ENCODE peak calls at places on chromosomes 4 and X, in six cellular contexts. F, K, E, J, Z and P are unnamed samples.

GRCh38 chr4:120785202-120785601 is 137.3 kb downstream of the PRDM5 start:
- DNase-seq in K (no peak), F (no peak), J (no peak), E (no peak), Z (no peak), P (no peak)

GRCh38 chrX:148633509-148633908 is 133.1 kb downstream of the AFF2 start:
- DNase-seq in Z (no peak), E (no peak), J (no peak), K (no peak), F (no peak), P (no peak)

GRCh38 chrX:107552976-107553375 is 75.3 kb upstream of the PRPS1 start:
- DNase-seq in J (no peak), F (no peak), K (peak), Z (no peak), E (no peak), P (no peak)

GRCh38 chr4:52659722-52660261 is 691 bp upstream of the USP46 start:
- DNase-seq in F (peak), K (peak), Z (no peak), J (no peak), E (peak), P (peak)

GRCh38 chr4:85496933-85497332 is 22.0 kb downstream of the ARHGAP24 start:
- DNase-seq in E (no peak), Z (no peak), F (no peak), K (no peak), J (no peak), P (no peak)

GRCh38 chrX:69501433-69501832 is 2.7 kb upstream of the NALF2 start:
- DNase-seq in F (peak), K (peak), J (peak), Z (no peak), E (no peak), P (peak)

GRCh38 chr4:108512615-108513505 is 107.5 kb upstream of the RPL34 start:
- DNase-seq in J (no peak), E (no peak), F (peak), K (peak), Z (no peak), P (peak)

GRCh38 chr4:156377036-156377700 is 423.5 kb upstream of the CTSO start:
- DNase-seq in J (no peak), Z (no peak), F (no peak), K (no peak), E (no peak), P (no peak)

GRCh38 chr4:159946983-159947645 is 844.2 kb downstream of the RAPGEF2 start:
- DNase-seq in F (peak), K (peak), Z (peak), J (peak), E (peak), P (peak)

GRCh38 chr4:153140294-153140693 is 63.9 kb upstream of the TRIM2 start:
- DNase-seq in K (no peak), J (no peak), Z (no peak), F (no peak), E (no peak), P (no peak)

GRCh38 chr4:113434247-113434587 is 327.3 kb downstream of the CAMK2D start:
- DNase-seq in J (no peak), E (no peak), Z (no peak), K (no peak), F (peak), P (no peak)

GRCh38 chr4:120718979-120719566 is 203.5 kb downstream of the PRDM5 start:
- DNase-seq in K (no peak), E (no peak), J (peak), Z (no peak), F (peak), P (peak)

GRCh38 chr4:150250998-150251651 is 172.9 kb downstream of the DCLK2 start:
- DNase-seq in J (no peak), E (no peak), F (no peak), Z (peak), K (peak), P (no peak)

GRCh38 chr4:18756661-18757060 is 735.1 kb upstream of the LCORL start:
- DNase-seq in Z (no peak), J (no peak), K (no peak), E (no peak), F (no peak), P (no peak)

GRCh38 chrX:71547339-71547738 is 14.4 kb downstream of the OGT start:
- DNase-seq in K (no peak), F (no peak), Z (no peak), J (no peak), E (no peak), P (peak)

GRCh38 chrX:154544885-154545284 is 1.8 kb downstream of the G6PD start:
- DNase-seq in J (no peak), Z (no peak), E (no peak), K (no peak), F (no peak), P (no peak)

GRCh38 chr4:176875441-176875930 is 82.8 kb upstream of the VEGFC start:
- DNase-seq in F (no peak), Z (no peak), E (no peak), K (no peak), J (no peak), P (no peak)

GRCh38 chrX:99703467-99703866 is 706.6 kb downstream of the PCDH19 start:
- DNase-seq in E (no peak), F (no peak), J (no peak), Z (no peak), K (no peak), P (no peak)

GRCh38 chr4:146957252-146957651 is 11.6 kb upstream of the TTC29 start:
- DNase-seq in K (no peak), Z (no peak), J (no peak), F (no peak), E (no peak), P (no peak)
- TF ChIP-seq REST in K (no peak), Z (no peak), J (no peak), F (no peak), E (no peak), P (no peak)

GRCh38 chr4:184536881-184537248 is 62.5 kb upstream of the IRF2 start:
- DNase-seq in E (no peak), J (no peak), F (no peak), K (no peak), Z (no peak), P (no peak)

GRCh38 chr4:184536070-184536880 is 61.9 kb upstream of the IRF2 start:
- DNase-seq in Z (no peak), J (no peak), F (no peak), K (no peak), E (no peak), P (peak)

GRCh38 chr4:184537269-184538022 is 63.1 kb upstream of the IRF2 start:
- DNase-seq in F (peak), E (peak), J (peak), Z (peak), K (peak), P (peak)

GRCh38 chr4:184538023-184538599 is 63.8 kb upstream of the IRF2 start:
- DNase-seq in F (peak), Z (peak), E (peak), J (peak), K (peak), P (peak)

DNA sequence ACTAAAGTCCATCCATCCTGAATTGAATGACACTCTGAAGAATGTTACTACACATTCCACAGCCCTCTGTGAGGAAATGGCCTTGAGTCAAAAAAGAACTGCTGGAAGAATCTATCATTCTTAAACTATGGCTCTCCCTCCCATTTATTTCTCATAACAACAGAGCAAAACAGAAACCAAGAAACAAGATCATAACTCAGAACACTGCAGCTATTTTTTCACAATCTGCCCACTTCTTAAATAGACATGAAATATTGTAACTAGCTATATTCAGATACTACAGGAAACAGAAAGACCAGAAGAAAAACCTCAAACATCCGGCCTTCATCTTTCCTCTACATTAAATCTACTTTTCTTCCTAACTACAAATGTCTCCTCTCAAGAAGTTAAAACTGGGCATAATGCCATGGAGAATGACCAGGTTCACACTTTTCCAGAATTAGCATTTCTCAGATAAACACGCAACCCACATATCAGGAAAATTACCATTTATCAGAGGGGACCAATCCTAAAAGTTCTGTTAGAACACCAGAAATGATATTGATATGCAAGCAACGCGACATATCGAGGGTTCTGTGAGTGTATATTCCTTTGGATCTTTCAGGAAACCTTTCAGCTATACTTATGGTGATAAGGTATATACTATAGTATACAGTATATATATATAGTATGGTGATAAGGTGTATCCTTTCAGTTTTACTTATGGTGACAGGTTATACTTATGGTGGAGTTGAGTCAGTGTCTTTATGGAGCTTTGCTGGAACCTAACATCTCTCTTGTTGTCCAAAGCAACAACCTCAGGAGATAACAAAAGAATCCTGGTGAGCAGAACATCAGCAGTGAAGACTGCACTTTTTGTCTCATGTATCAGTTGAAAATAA is 60.4 kb upstream of the IRF2 start:
- DNase-seq in Z (peak), K (peak), J (no peak), E (no peak), F (peak), P (peak)
- TF ChIP-seq REST in Z (no peak), K (no peak), J (no peak), E (no peak), F (no peak), P (no peak)

GRCh38 chr4:188975271-188975670 is 836.0 kb downstream of the TRIML1 start:
- DNase-seq in E (no peak), J (no peak), Z (no peak), F (no peak), K (no peak), P (peak)

GRCh38 chr4:188976644-188977115 is 837.4 kb downstream of the TRIML1 start:
- DNase-seq in K (no peak), Z (no peak), J (no peak), E (no peak), F (no peak), P (peak)

DNA sequence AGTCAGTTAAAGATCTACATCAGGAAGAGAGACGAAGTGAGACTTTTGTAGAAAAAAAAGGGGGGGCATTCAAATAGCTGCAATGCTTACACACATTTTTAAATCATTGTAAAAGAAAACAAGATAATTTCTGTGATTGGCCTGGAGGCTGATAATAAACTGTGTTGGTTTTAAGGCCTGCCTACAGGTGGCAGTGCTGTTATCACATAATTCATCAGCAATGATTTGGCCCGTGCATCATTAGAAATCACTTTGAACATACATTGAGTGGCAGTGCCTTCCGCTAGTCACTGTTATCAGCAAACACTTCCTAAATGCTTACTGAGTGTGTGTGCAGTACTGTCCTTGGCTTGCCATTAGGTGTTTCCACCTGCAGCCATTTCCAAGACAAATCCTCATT is 831.9 kb downstream of the TRIML1 start:
- DNase-seq in J (peak), K (no peak), E (no peak), F (no peak), Z (no peak), P (peak)
- TF ChIP-seq REST in J (no peak), K (no peak), E (no peak), F (no peak), Z (no peak), P (no peak)

GRCh38 chrX:9940397-9940796 is 26.8 kb upstream of the CLDN34 start:
- DNase-seq in Z (no peak), F (no peak), K (no peak), E (no peak), J (no peak), P (no peak)
- TF ChIP-seq REST in Z (no peak), F (no peak), K (no peak), E (no peak), J (no peak), P (no peak)

GRCh38 chr4:126541820-126542219 is 1090.9 kb upstream of the INTU start:
- DNase-seq in F (no peak), K (no peak), J (no peak), E (no peak), Z (no peak), P (no peak)
- TF ChIP-seq REST in F (no peak), K (no peak), J (no peak), E (no peak), Z (no peak), P (no peak)

DNA sequence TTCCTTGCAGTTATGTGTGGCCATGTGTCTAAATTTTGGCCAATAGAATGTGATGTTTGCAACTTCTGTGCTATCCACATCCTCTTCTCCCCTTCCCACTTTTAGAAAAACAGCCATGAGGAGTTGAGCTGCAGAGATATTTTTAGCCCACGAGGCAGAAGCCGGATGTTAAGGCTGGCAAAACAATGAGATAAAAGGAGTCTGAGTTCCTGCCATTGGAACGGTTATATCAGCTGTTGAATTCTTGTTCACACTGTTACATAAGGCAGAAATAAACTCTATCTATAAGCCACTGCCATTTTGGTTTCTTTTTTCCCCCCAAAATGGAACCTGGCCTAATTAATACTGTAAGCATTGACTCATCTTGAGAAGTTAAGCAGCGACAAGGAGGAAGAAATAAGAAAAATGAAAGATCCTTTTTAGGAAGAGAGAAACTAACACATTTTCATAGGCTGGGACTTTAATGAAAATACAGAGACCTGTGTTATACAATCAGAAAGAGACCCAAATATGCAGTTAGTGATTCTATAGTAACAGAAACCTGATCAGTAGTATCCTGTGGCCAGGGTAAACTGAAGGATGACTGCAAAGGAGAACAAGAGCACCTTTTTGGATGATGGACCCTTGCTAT is 200.5 kb downstream of the INPP4B start:
- DNase-seq in F (no peak), K (no peak), J (no peak), E (no peak), Z (no peak), P (no peak)
- TF ChIP-seq REST in F (no peak), K (no peak), J (no peak), E (no peak), Z (no peak), P (no peak)

GRCh38 chrX:118047446-118048186 is 69.0 kb downstream of the KLHL13 start:
- DNase-seq in E (no peak), K (no peak), J (no peak), F (no peak), Z (no peak), P (no peak)

GRCh38 chrX:118049713-118050112 is 66.9 kb downstream of the KLHL13 start:
- DNase-seq in K (no peak), J (no peak), Z (no peak), E (no peak), F (no peak), P (no peak)
- TF ChIP-seq REST in K (no peak), J (no peak), Z (no peak), E (no peak), F (no peak), P (no peak)

DNA sequence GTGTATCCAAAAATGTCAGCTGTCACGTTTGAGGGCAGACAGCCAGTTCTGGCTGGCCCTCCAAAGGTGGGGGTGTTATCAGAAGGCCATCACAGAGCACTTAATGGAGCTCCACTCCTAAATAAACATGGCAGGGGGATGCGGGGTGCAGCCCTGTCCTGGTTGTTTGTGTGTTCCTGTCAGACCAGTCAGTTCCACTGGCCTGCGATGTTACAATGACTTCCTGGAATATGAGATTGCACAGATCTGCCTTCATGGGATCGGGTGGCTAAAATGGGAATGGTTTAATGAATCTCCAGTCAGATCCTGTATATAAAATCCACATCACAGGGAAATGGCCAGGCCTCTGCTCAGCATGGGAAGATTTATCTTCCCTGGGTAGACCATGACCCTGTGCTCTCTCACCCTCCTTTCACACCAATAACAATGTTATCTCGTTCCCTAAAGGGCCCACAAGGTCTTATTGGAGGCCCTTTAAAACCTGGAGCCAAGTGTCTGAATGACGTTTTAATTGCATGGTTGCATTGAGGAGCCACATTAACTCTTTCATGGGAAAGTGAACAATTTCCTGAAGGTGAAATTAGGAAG is 307.4 kb downstream of the RAB28 start:
- DNase-seq in E (no peak), J (no peak), Z (no peak), K (no peak), F (no peak), P (no peak)
- TF ChIP-seq REST in E (no peak), J (no peak), Z (no peak), K (no peak), F (no peak), P (no peak)

GRCh38 chr4:152016325-152016665 is 255.5 kb upstream of the GATB start:
- DNase-seq in E (no peak), J (no peak), F (no peak), K (no peak), Z (no peak), P (no peak)

GRCh38 chr4:152010680-152011079 is 249.9 kb upstream of the GATB start:
- DNase-seq in K (no peak), Z (no peak), F (no peak), E (no peak), J (no peak), P (peak)

GRCh38 chr4:152011469-152011868 is 250.7 kb upstream of the GATB start:
- DNase-seq in Z (no peak), J (no peak), K (no peak), E (no peak), F (no peak), P (no peak)

GRCh38 chr4:152015597-152016324 is 255.0 kb upstream of the GATB start:
- DNase-seq in K (no peak), F (no peak), Z (no peak), J (no peak), E (no peak), P (no peak)

GRCh38 chr4:152014280-152014679 is 253.5 kb upstream of the GATB start:
- DNase-seq in E (no peak), F (no peak), J (no peak), Z (peak), K (no peak), P (no peak)
- TF ChIP-seq REST in E (no peak), F (no peak), J (no peak), Z (no peak), K (no peak), P (no peak)